ENCODE peak calls at places on chromosomes 5 and 9, in nine cellular contexts. R is tibial artery, B is AG04449, M is K562, H is dorsolateral prefrontal cortex, O is psoas muscle, V is adrenal gland, G is AG04450, U is BJ. N is an unnamed sample.

GRCh38 chr5:5480481-5481111 is 58.1 kb downstream of the ICE1 start:
- DNase-seq in R (no peak), B (no peak), M (no peak), H (no peak), O (no peak), V (no peak), G (no peak), U (no peak), N (no peak)

GRCh38 chr9:129609486-129610192 is 11.3 kb downstream of the C9orf50 start:
- DNase-seq in R (peak; percentile 75), B (no peak), M (peak; percentile 71), H (no peak), O (peak; percentile 43), V (peak; percentile 59), G (no peak), U (no peak), N (no peak)

GRCh38 chr9:38620483-38621433 is at the start of gene ANKRD18A:
- DNase-seq in R (no peak), B (no peak), M (no peak), H (peak; percentile 76), O (peak; percentile 37), V (peak; percentile 60), G (peak; percentile 29), U (no peak), N (peak; percentile 57)

GRCh38 chr9:69193685-69194032 is 19.6 kb downstream of the TJP2 start:
- DNase-seq in R (no peak), B (no peak), M (peak; percentile 31), H (no peak), O (no peak), V (no peak), G (no peak), U (no peak), N (no peak)

GRCh38 chr9:101791938-101792337 is 53.5 kb upstream of the GRIN3A start:
- DNase-seq in R (no peak), B (no peak), M (peak; percentile 47), H (no peak), O (no peak), V (peak; percentile 37), G (no peak), U (no peak), N (no peak)

GRCh38 chr5:168342151-168342825 is 50.8 kb downstream of the WWC1 start:
- DNase-seq in R (no peak), B (no peak), M (no peak), H (no peak), O (no peak), V (no peak), G (no peak), U (no peak), N (no peak)

GRCh38 chr9:27090231-27090630 is 18.8 kb upstream of the TEK start:
- DNase-seq in R (no peak), B (no peak), M (no peak), H (no peak), O (no peak), V (no peak), G (no peak), U (no peak), N (no peak)

GRCh38 chr9:123033864-123034598 is 564 bp downstream of the GPR21 start:
- DNase-seq in R (no peak), B (no peak), M (no peak), H (peak; percentile 42), O (peak; percentile 41), V (no peak), G (no peak), U (no peak), N (no peak)

GRCh38 chr5:85985167-85985566 is 632.6 kb upstream of the COX7C start:
- DNase-seq in R (no peak), B (no peak), M (no peak), H (no peak), O (no peak), V (no peak), G (no peak), U (no peak), N (no peak)

GRCh38 chr9:133701981-133702797 is 36.0 kb downstream of the SARDH start:
- DNase-seq in R (no peak), B (no peak), M (no peak), H (no peak), O (peak; percentile 13), V (no peak), G (no peak), U (no peak), N (no peak)

GRCh38 chr5:113122053-113122452 is 145.5 kb downstream of the DCP2 start:
- DNase-seq in R (no peak), B (peak; percentile 70), M (no peak), H (no peak), O (peak; percentile 55), V (no peak), G (peak; percentile 18), U (peak; percentile 88), N (no peak)

GRCh38 chr5:3080366-3080765 is 328.9 kb upstream of the IRX2 start:
- DNase-seq in R (no peak), B (no peak), M (no peak), H (no peak), O (no peak), V (no peak), G (no peak), U (no peak), N (no peak)

GRCh38 chr5:39518516-39518915 is 93.7 kb upstream of the DAB2 start:
- DNase-seq in R (no peak), B (peak; percentile 87), M (no peak), H (no peak), O (no peak), V (no peak), G (peak; percentile 68), U (peak; percentile 87), N (no peak)

GRCh38 chr5:153490124-153491085 is at the start of gene GRIA1:
- DNase-seq in R (no peak), B (no peak), M (no peak), H (peak; percentile 61), O (no peak), V (no peak), G (no peak), U (no peak), N (no peak)

GRCh38 chr5:149759563-149759962 is 29.5 kb downstream of the PPARGC1B start:
- DNase-seq in R (no peak), B (no peak), M (no peak), H (no peak), O (no peak), V (no peak), G (no peak), U (no peak), N (no peak)
- TF ChIP-seq CTCF in R (no peak), B (no peak), M (no peak), H (no peak), O (no peak), V (no peak), G (no peak), U (no peak), N (no peak)

DNA sequence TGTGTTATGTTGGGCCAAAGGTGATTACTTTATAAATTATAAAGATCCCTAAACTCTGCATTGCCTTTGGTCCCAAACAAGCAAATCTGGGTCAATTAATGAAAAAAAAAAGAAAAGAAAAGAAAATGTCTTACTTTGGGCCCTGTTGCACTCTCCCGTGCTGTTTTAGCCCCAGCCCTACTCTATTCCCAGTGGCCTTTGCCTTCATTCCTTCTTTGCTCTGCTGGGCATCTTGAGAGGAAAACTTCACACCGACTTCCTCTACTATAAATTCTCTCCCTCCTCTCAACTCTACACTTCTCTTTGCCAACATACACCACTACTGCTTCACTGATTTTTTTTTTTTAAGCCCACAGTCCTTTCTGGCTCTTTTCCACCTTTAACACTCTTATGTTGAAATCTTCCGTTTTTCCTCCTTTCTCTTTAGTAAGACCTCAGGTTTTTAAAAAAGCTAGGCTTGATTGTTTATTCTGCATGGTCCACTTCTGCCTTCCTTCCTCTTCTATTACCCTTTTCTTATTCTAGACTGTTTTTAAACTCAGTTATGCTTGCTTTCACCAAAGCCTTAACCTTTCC is 4.5 kb upstream of the MSMP start:
- DNase-seq in R (no peak), B (no peak), M (no peak), H (no peak), O (no peak), V (no peak), G (no peak), U (no peak), N (no peak)
- H3K4me3 ChIP-seq in R (no peak overlapping the region), B (no peak overlapping the region), M (no peak overlapping the region), H (peak overlapping the region; percentile 68), O (no peak overlapping the region), V (no peak overlapping the region), G (no peak overlapping the region), U (no peak overlapping the region), N (no peak overlapping the region)

DNA sequence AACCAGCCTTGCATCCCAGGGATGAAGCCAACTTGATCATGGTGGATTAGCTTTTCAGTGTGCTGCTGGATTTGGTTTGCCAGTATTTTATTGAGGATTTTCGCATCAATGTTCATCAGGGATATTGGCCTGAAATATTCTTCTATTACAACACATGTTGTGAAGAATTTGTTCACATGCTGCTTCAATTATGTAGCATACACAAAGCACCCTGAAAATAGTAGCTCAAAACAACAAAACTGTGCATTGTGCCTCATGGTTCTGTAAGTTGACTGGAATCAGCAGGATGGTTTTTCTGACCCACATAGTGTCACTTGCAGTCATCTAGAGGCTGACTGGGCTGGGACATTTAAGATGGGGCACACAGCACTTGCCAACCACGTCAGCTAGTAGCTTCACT is 193.9 kb downstream of the SYK start:
- DNase-seq in R (no peak), B (no peak), M (no peak), H (no peak), O (no peak), V (no peak), G (no peak), U (no peak), N (no peak)
- TF ChIP-seq CTCF in R (no peak), B (no peak), M (no peak), H (no peak), O (no peak), V (no peak), G (no peak), U (no peak), N (no peak)

GRCh38 chr5:142726188-142726731 is 40.4 kb upstream of the FGF1 start:
- DNase-seq in R (no peak), B (peak; percentile 73), M (no peak), H (no peak), O (no peak), V (no peak), G (peak; percentile 59), U (peak; percentile 77), N (no peak)

GRCh38 chr5:142722896-142723295 is 37.0 kb upstream of the FGF1 start:
- DNase-seq in R (no peak), B (no peak), M (no peak), H (no peak), O (no peak), V (no peak), G (no peak), U (no peak), N (no peak)

GRCh38 chr5:142724821-142725220 is 38.9 kb upstream of the FGF1 start:
- DNase-seq in R (no peak), B (no peak), M (no peak), H (no peak), O (no peak), V (no peak), G (no peak), U (no peak), N (no peak)

GRCh38 chr5:142725231-142726187 is 39.6 kb upstream of the FGF1 start:
- DNase-seq in R (no peak), B (no peak), M (no peak), H (no peak), O (no peak), V (no peak), G (no peak), U (no peak), N (no peak)

DNA sequence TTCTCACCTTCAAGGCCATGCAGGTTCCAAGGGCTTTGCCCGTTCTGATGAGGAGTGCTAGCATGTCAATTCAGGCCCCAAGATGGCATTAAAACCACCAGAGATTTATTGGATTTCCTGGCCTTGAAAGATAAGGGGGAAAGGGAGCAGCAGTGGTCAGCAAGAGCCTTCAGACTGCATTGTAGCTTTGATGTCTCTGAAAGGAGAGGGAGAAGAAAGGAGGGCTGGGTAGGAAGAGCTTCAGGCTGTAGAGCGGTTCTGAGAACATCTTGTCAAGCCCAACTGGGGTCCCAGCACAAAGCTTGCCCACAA is 41.8 kb upstream of the FGF1 start:
- DNase-seq in R (no peak), B (no peak), M (no peak), H (no peak), O (no peak), V (no peak), G (no peak), U (no peak), N (no peak)
- H3K4me3 ChIP-seq in R (no peak overlapping the region), B (no peak overlapping the region), M (no peak overlapping the region), H (no peak overlapping the region), O (no peak overlapping the region), V (no peak overlapping the region), G (no peak overlapping the region), U (no peak overlapping the region), N (no peak overlapping the region)

N was measured in GM06990.